ENCODE peak calls at places on chromosomes 13 and 19, in six cellular contexts. O is GM13976, G is neural crest cell, L is IMR-90, I is WTC11, X is AG09309. V is an unnamed sample.

GRCh38 chr19:6663236-6664187 is 6.4 kb downstream of the TNFSF14 start:
- DNase-seq in I (no peak), X (no peak), L (no peak), O (no peak), G (no peak), V (no peak)

GRCh38 chr13:19838726-19839342 is 24.6 kb downstream of the ZMYM5 start:
- DNase-seq in X (peak; percentile 88), I (no peak), L (peak; percentile 82), O (no peak), G (no peak), V (no peak)

GRCh38 chr19:5491565-5491964 is 36.3 kb downstream of the ZNRF4 start:
- DNase-seq in O (no peak), L (no peak), I (no peak), X (no peak), G (no peak), V (no peak)

GRCh38 chr13:71148391-71148790 is 718.6 kb downstream of the DACH1 start:
- DNase-seq in I (no peak), O (no peak), L (no peak), G (no peak), X (no peak), V (no peak)

GRCh38 chr19:45817725-45818301 is 2.7 kb upstream of the RSPH6A start:
- DNase-seq in I (peak; percentile 54), L (no peak), X (no peak), O (no peak), G (no peak), V (no peak)

GRCh38 chr19:51788936-51789795 is 5.8 kb upstream of the FPR3 start:
- DNase-seq in O (no peak), X (no peak), I (no peak), G (no peak), L (no peak), V (no peak)

GRCh38 chr13:112346899-112347229 is 29.3 kb upstream of the SPACA7 start:
- DNase-seq in X (no peak), I (peak; percentile 48), L (no peak), O (no peak), G (no peak), V (no peak)

GRCh38 chr13:28161370-28161769 is 23.0 kb downstream of the PAN3 start:
- DNase-seq in O (no peak), I (no peak), G (no peak), X (no peak), L (peak; percentile 36), V (no peak)

GRCh38 chr13:94710881-94711560 is 1.3 kb downstream of the SOX21 start:
- DNase-seq in L (no peak), I (peak; percentile 53), G (no peak), X (no peak), O (peak; percentile 69), V (peak; percentile 46)

GRCh38 chr13:31105020-31105800 is 56.5 kb downstream of the HSPH1 start:
- DNase-seq in X (no peak), I (no peak), L (peak; percentile 26), O (no peak), G (no peak), V (no peak)

GRCh38 chr13:34901577-34901976 is 40.5 kb upstream of the NBEA start:
- DNase-seq in I (no peak), G (no peak), L (no peak), O (no peak), X (no peak), V (no peak)

GRCh38 chr13:62687727-62688126 is 1272.1 kb upstream of the PCDH20 start:
- DNase-seq in I (peak; percentile 20), G (no peak), L (no peak), O (no peak), X (no peak), V (no peak)

GRCh38 chr19:5430237-5430636 is 25.0 kb upstream of the ZNRF4 start:
- DNase-seq in L (no peak), I (peak; percentile 68), G (no peak), O (no peak), X (no peak), V (no peak)

GRCh38 chr19:48635966-48636858 is 967 bp downstream of the DBP start:
- DNase-seq in I (no peak), O (no peak), X (no peak), L (no peak), G (no peak), V (no peak)

GRCh38 chr19:49624967-49625910 is 14.7 kb downstream of the RRAS start:
- DNase-seq in L (no peak), O (no peak), G (no peak), I (no peak), X (no peak), V (no peak)

DNA sequence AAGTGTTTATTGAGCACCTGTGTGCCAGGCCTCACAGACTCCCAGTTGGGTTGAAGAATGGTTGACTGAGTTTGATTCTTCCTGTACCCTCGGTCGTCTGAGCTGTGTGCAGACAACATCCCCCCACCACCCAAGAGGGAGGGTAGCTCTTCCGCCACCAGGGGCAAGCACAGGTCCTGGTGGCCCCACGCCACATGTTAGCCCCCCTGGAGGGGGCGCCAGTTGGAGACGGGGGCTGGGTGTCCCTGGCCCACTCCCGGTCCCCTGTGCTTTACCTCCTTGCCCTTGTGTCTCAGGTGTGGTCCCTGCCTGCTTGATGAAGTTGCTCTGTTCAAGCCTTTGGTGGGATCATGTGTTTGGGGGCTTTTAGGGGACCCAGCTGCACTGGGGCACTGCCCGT is 27.2 kb downstream of the COLGALT1 start:
- DNase-seq in L (no peak), I (no peak), G (no peak), X (no peak), O (no peak), V (no peak)
- TF ChIP-seq CTCF in L (no peak), I (no peak), G (no peak), X (no peak), O (no peak), V (no peak)

GRCh38 chr13:99037756-99038155 is 59.9 kb upstream of the DOCK9 start:
- DNase-seq in L (no peak), O (no peak), X (no peak), I (no peak), G (no peak), V (no peak)

GRCh38 chr13:99031725-99032298 is 53.9 kb upstream of the DOCK9 start:
- DNase-seq in L (no peak), O (no peak), X (no peak), G (no peak), I (no peak), V (no peak)

GRCh38 chr13:99035715-99036114 is 57.9 kb upstream of the DOCK9 start:
- DNase-seq in I (no peak), G (no peak), X (no peak), L (no peak), O (no peak), V (no peak)

GRCh38 chr13:99033814-99034213 is 56.0 kb upstream of the DOCK9 start:
- DNase-seq in O (no peak), G (no peak), I (no peak), X (no peak), L (peak; percentile 28), V (no peak)

DNA sequence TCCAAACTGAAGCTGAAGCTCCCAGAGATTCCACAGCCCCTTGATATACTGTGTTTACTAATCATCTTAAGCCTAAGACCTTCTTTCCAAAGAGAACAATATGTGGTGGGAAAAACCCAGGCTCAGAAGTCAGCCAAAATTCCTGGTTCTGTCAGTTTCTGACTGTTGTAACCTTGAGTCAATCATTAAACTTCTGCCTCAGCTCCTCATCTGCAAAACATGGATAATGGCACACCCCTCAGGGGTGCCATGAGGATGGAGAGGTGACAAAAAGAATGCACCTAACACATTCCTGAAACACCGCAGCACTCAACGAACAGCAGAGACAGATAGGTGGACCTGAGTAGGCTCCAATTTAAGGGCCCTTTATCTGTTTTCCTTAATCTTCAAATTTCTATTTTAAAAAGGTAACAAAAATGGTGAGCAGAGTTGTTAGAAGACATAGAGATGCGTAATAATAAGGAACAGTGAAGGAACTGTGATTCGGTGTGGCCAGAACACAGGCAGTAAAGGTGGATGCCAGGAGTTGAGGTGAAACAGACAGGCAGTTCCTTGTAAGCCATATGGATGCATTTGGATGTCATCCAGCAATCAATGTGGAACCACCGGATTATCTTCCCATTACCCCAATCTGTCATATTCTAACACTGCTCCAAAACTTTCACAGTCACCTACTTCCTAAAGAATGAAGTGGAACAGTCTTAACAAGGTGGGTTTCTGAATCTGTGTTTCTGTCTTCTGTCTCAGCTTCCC is 56.6 kb upstream of the DOCK9 start:
- DNase-seq in X (no peak), L (no peak), G (no peak), I (no peak), O (no peak), V (no peak)
- TF ChIP-seq CTCF in X (no peak), L (no peak), G (no peak), I (no peak), O (no peak), V (no peak)

DNA sequence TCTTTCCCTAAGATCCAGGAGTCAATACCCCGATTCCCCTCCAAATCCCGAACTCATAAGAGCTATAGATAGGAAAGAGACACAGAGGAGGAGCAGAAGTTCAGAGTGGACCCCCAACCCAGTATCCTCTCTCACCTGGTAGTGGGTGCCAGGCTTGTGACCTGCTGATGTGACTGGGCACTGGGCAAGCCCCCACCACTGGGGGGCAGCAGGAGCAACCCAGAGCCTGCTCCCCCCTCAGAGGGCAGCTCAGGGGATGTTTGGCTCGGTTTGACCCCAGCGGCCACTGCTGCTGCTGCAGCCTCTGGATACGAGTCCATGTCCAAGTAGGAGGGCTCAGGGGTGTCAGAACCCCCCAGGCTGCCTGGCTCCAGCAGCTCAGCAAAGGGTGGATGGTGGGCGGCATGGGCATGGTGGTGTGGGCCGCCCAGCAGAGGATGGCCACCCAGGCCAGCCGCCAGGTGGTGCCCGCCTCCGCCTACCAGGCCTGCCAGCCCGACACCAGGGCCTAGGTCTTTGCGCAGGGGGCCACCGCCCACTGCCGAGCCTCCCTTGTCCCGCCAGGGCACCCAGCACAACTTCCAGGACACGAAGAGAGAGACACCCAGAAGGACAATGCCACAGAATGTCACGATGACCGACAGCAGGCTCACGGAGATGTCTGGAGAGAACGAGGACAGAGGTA is 7.4 kb downstream of the SYT3 start:
- DNase-seq in O (no peak), X (no peak), G (no peak), I (no peak), L (no peak), V (no peak)
- TF ChIP-seq CTCF in O (no peak), X (no peak), G (no peak), I (no peak), L (no peak), V (no peak)

DNA sequence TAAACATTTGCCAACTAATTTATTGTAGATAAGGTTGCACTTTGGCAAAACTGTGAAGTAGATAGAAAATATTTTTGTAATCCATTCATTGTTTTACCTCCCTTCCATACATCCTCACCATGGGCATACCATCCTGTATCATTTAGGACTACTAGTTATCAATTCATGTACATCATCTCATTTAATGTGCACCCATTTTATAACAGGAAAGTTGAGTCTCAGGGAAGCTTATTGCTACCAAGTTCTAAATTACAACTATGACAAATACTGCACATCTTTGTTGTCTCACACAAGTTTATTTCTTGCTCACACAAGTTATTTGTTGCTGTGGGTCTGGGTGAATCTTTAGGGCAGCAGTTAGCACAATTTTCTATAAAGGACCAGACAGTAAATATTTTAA is 276.4 kb downstream of the GPC6 start:
- DNase-seq in O (no peak), I (no peak), G (no peak), L (no peak), X (no peak), V (no peak)
- TF ChIP-seq CTCF in O (no peak), I (no peak), G (no peak), L (no peak), X (no peak), V (no peak)